ENCODE peak calls at places on chromosomes 5 and 9, in ten cellular contexts. One of them, this sample, is unnamed.

GRCh38 chr5:175550055-175550660 is 71.8 kb downstream of the SFXN1 start:
- DNase-seq in heart right ventricle: no peak
- DNase-seq in tibial nerve: no peak
- DNase-seq in tibial artery: no peak
- DNase-seq in body of pancreas: no peak
- DNase-seq in lower lobe of right lung: no peak
- DNase-seq in neural progenitor cell: no peak
- DNase-seq in mammary epithelial cell: no peak
- DNase-seq in cardiac muscle cell: no peak
- DNase-seq in fibroblast of lung: no peak
- DNase-seq in this sample: no peak

GRCh38 chr9:97990259-97990658 is 7.1 kb downstream of the ANP32B start:
- DNase-seq in heart right ventricle: no peak
- DNase-seq in tibial nerve: no peak
- DNase-seq in tibial artery: no peak
- DNase-seq in body of pancreas: no peak
- DNase-seq in lower lobe of right lung: no peak
- DNase-seq in neural progenitor cell: no peak
- DNase-seq in mammary epithelial cell: peak
- DNase-seq in cardiac muscle cell: no peak
- DNase-seq in fibroblast of lung: peak
- DNase-seq in this sample: peak

GRCh38 chr5:96528816-96529474 is 95.9 kb upstream of the PCSK1 start:
- DNase-seq in heart right ventricle: no peak
- DNase-seq in tibial nerve: no peak
- DNase-seq in tibial artery: no peak
- DNase-seq in body of pancreas: no peak
- DNase-seq in lower lobe of right lung: no peak
- DNase-seq in neural progenitor cell: no peak
- DNase-seq in mammary epithelial cell: no peak
- DNase-seq in cardiac muscle cell: no peak
- DNase-seq in fibroblast of lung: no peak
- DNase-seq in this sample: no peak

GRCh38 chr9:96484521-96484931 is 34.6 kb downstream of the HABP4 start:
- DNase-seq in heart right ventricle: no peak
- DNase-seq in tibial nerve: no peak
- DNase-seq in tibial artery: no peak
- DNase-seq in body of pancreas: no peak
- DNase-seq in lower lobe of right lung: no peak
- DNase-seq in neural progenitor cell: no peak
- DNase-seq in mammary epithelial cell: no peak
- DNase-seq in cardiac muscle cell: no peak
- DNase-seq in fibroblast of lung: peak
- DNase-seq in this sample: no peak

GRCh38 chr5:173123416-173123815 is 20.9 kb upstream of the BNIP1 start:
- DNase-seq in heart right ventricle: no peak
- DNase-seq in tibial nerve: no peak
- DNase-seq in tibial artery: no peak
- DNase-seq in body of pancreas: peak
- DNase-seq in lower lobe of right lung: no peak
- DNase-seq in neural progenitor cell: no peak
- DNase-seq in mammary epithelial cell: no peak
- DNase-seq in cardiac muscle cell: no peak
- DNase-seq in fibroblast of lung: peak
- DNase-seq in this sample: peak

GRCh38 chr5:102794677-102795331 is 39.7 kb downstream of the PAM start:
- DNase-seq in heart right ventricle: no peak
- DNase-seq in tibial nerve: no peak
- DNase-seq in tibial artery: no peak
- DNase-seq in body of pancreas: no peak
- DNase-seq in lower lobe of right lung: no peak
- DNase-seq in neural progenitor cell: no peak
- DNase-seq in mammary epithelial cell: peak
- DNase-seq in cardiac muscle cell: no peak
- DNase-seq in fibroblast of lung: no peak
- DNase-seq in this sample: no peak

GRCh38 chr9:20271107-20271506 is 351.2 kb downstream of the MLLT3 start:
- DNase-seq in heart right ventricle: no peak
- DNase-seq in tibial nerve: no peak
- DNase-seq in tibial artery: no peak
- DNase-seq in body of pancreas: no peak
- DNase-seq in lower lobe of right lung: no peak
- DNase-seq in neural progenitor cell: no peak
- DNase-seq in mammary epithelial cell: no peak
- DNase-seq in cardiac muscle cell: no peak
- DNase-seq in fibroblast of lung: no peak
- DNase-seq in this sample: no peak

GRCh38 chr9:91179237-91180138 is 182.2 kb downstream of the AUH start:
- DNase-seq in heart right ventricle: no peak
- DNase-seq in tibial nerve: no peak
- DNase-seq in tibial artery: no peak
- DNase-seq in body of pancreas: no peak
- DNase-seq in lower lobe of right lung: no peak
- DNase-seq in neural progenitor cell: no peak
- DNase-seq in mammary epithelial cell: peak
- DNase-seq in cardiac muscle cell: no peak
- DNase-seq in fibroblast of lung: peak
- DNase-seq in this sample: peak

GRCh38 chr9:13731637-13732036 is 452.1 kb upstream of the MPDZ start:
- DNase-seq in heart right ventricle: no peak
- DNase-seq in tibial nerve: no peak
- DNase-seq in tibial artery: no peak
- DNase-seq in body of pancreas: no peak
- DNase-seq in lower lobe of right lung: no peak
- DNase-seq in neural progenitor cell: no peak
- DNase-seq in mammary epithelial cell: no peak
- DNase-seq in cardiac muscle cell: no peak
- DNase-seq in fibroblast of lung: no peak
- DNase-seq in this sample: no peak

GRCh38 chr9:125140576-125140975 is 2.8 kb downstream of the SCAI start:
- DNase-seq in heart right ventricle: no peak
- DNase-seq in tibial nerve: no peak
- DNase-seq in tibial artery: no peak
- DNase-seq in body of pancreas: no peak
- DNase-seq in lower lobe of right lung: peak
- DNase-seq in neural progenitor cell: no peak
- DNase-seq in mammary epithelial cell: no peak
- DNase-seq in cardiac muscle cell: no peak
- DNase-seq in fibroblast of lung: no peak
- DNase-seq in this sample: no peak

GRCh38 chr5:137122075-137122474 is 377.1 kb downstream of the SPOCK1 start:
- DNase-seq in heart right ventricle: no peak
- DNase-seq in tibial nerve: no peak
- DNase-seq in tibial artery: no peak
- DNase-seq in body of pancreas: peak
- DNase-seq in lower lobe of right lung: no peak
- DNase-seq in neural progenitor cell: no peak
- DNase-seq in mammary epithelial cell: no peak
- DNase-seq in cardiac muscle cell: no peak
- DNase-seq in fibroblast of lung: peak
- DNase-seq in this sample: no peak

GRCh38 chr9:6931913-6932312 is 174.1 kb downstream of the KDM4C start:
- DNase-seq in heart right ventricle: peak
- DNase-seq in tibial nerve: no peak
- DNase-seq in tibial artery: no peak
- DNase-seq in body of pancreas: no peak
- DNase-seq in lower lobe of right lung: no peak
- DNase-seq in neural progenitor cell: no peak
- DNase-seq in mammary epithelial cell: peak
- DNase-seq in cardiac muscle cell: no peak
- DNase-seq in fibroblast of lung: peak
- DNase-seq in this sample: peak

GRCh38 chr9:134336174-134336705 is 10.0 kb downstream of the RXRA start:
- DNase-seq in heart right ventricle: no peak
- DNase-seq in tibial nerve: no peak
- DNase-seq in tibial artery: no peak
- DNase-seq in body of pancreas: no peak
- DNase-seq in lower lobe of right lung: no peak
- DNase-seq in neural progenitor cell: no peak
- DNase-seq in mammary epithelial cell: no peak
- DNase-seq in cardiac muscle cell: no peak
- DNase-seq in fibroblast of lung: no peak
- DNase-seq in this sample: no peak

GRCh38 chr5:160173-160510 is 31.2 kb upstream of the LRRC14B start:
- DNase-seq in heart right ventricle: no peak
- DNase-seq in tibial nerve: no peak
- DNase-seq in tibial artery: no peak
- DNase-seq in body of pancreas: no peak
- DNase-seq in lower lobe of right lung: no peak
- DNase-seq in neural progenitor cell: no peak
- DNase-seq in mammary epithelial cell: no peak
- DNase-seq in cardiac muscle cell: no peak
- DNase-seq in fibroblast of lung: peak
- DNase-seq in this sample: peak

GRCh38 chr5:36198281-36198680 is 43.4 kb downstream of the NADK2 start:
- DNase-seq in heart right ventricle: no peak
- DNase-seq in tibial nerve: no peak
- DNase-seq in tibial artery: no peak
- DNase-seq in body of pancreas: no peak
- DNase-seq in lower lobe of right lung: no peak
- DNase-seq in neural progenitor cell: no peak
- DNase-seq in mammary epithelial cell: no peak
- DNase-seq in cardiac muscle cell: no peak
- DNase-seq in fibroblast of lung: peak
- DNase-seq in this sample: no peak

GRCh38 chr5:112628219-112628618 is 109.5 kb upstream of the APC start:
- DNase-seq in heart right ventricle: no peak
- DNase-seq in tibial nerve: no peak
- DNase-seq in tibial artery: no peak
- DNase-seq in body of pancreas: no peak
- DNase-seq in lower lobe of right lung: no peak
- DNase-seq in neural progenitor cell: peak
- DNase-seq in mammary epithelial cell: no peak
- DNase-seq in cardiac muscle cell: peak
- DNase-seq in fibroblast of lung: no peak
- DNase-seq in this sample: no peak

DNA sequence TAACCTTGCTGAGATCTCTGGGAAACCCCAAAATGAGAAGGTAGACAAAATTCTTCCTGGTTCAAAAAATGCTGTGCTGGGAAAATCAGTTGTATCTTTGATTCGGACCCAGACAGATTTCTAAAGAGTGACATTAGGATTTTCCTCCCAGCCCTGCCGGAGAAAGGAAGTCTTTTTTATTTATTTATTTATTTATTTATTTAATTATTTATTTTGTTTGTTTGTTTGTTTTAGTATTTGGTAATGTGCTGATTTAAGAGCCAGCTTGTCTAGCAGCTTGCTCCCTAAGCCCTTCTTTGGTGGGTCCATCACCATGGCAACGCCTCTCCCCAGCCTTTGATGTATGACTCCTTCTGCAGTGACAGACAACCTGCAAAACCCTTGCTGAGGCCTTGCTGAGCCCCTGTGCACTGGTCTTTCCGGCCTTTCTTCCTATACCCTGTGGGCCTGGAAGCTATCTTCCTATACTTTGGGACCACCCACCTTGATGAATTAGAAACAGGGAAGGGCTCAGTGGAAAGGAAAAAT is 60.6 kb upstream of the AFAP1L1 start:
- DNase-seq in heart right ventricle: peak
- DNase-seq in tibial nerve: no peak
- DNase-seq in tibial artery: no peak
- DNase-seq in body of pancreas: no peak
- DNase-seq in lower lobe of right lung: no peak
- DNase-seq in neural progenitor cell: peak
- DNase-seq in mammary epithelial cell: no peak
- DNase-seq in cardiac muscle cell: no peak
- DNase-seq in fibroblast of lung: peak
- DNase-seq in this sample: peak
- H3K27ac ChIP-seq in heart right ventricle: no peak
- H3K27ac ChIP-seq in tibial nerve: no peak
- H3K27ac ChIP-seq in tibial artery: no peak
- H3K27ac ChIP-seq in body of pancreas: no peak
- H3K27ac ChIP-seq in lower lobe of right lung: no peak
- H3K27ac ChIP-seq in neural progenitor cell: no peak
- H3K27ac ChIP-seq in mammary epithelial cell: no peak
- H3K27ac ChIP-seq in cardiac muscle cell: no peak
- H3K27ac ChIP-seq in fibroblast of lung: peak
- H3K27ac ChIP-seq in this sample: peak

GRCh38 chr5:72658767-72659540 is 151.7 kb upstream of the ZNF366 start:
- DNase-seq in heart right ventricle: no peak
- DNase-seq in tibial nerve: no peak
- DNase-seq in tibial artery: no peak
- DNase-seq in body of pancreas: no peak
- DNase-seq in lower lobe of right lung: no peak
- DNase-seq in neural progenitor cell: no peak
- DNase-seq in mammary epithelial cell: no peak
- DNase-seq in cardiac muscle cell: no peak
- DNase-seq in fibroblast of lung: peak
- DNase-seq in this sample: no peak
- TF ChIP-seq CTCF in heart right ventricle: no peak
- TF ChIP-seq CTCF in tibial nerve: no peak
- TF ChIP-seq CTCF in tibial artery: no peak
- TF ChIP-seq CTCF in body of pancreas: no peak
- TF ChIP-seq CTCF in lower lobe of right lung: no peak
- TF ChIP-seq CTCF in neural progenitor cell: no peak
- TF ChIP-seq CTCF in mammary epithelial cell: no peak
- TF ChIP-seq CTCF in cardiac muscle cell: no peak
- TF ChIP-seq CTCF in fibroblast of lung: no peak
- TF ChIP-seq CTCF in this sample: no peak

GRCh38 chr5:93600409-93601052 is 17.5 kb downstream of the NR2F1 start:
- DNase-seq in heart right ventricle: no peak
- DNase-seq in tibial nerve: no peak
- DNase-seq in tibial artery: no peak
- DNase-seq in body of pancreas: no peak
- DNase-seq in lower lobe of right lung: no peak
- DNase-seq in neural progenitor cell: peak
- DNase-seq in mammary epithelial cell: no peak
- DNase-seq in cardiac muscle cell: no peak
- DNase-seq in fibroblast of lung: peak
- DNase-seq in this sample: no peak
- H3K4me3 ChIP-seq in heart right ventricle: no peak
- H3K4me3 ChIP-seq in tibial nerve: peak
- H3K4me3 ChIP-seq in tibial artery: no peak
- H3K4me3 ChIP-seq in body of pancreas: no peak
- H3K4me3 ChIP-seq in lower lobe of right lung: peak
- H3K4me3 ChIP-seq in neural progenitor cell: no peak
- H3K4me3 ChIP-seq in mammary epithelial cell: no peak
- H3K4me3 ChIP-seq in cardiac muscle cell: no peak
- H3K4me3 ChIP-seq in fibroblast of lung: peak
- H3K4me3 ChIP-seq in this sample: peak

DNA sequence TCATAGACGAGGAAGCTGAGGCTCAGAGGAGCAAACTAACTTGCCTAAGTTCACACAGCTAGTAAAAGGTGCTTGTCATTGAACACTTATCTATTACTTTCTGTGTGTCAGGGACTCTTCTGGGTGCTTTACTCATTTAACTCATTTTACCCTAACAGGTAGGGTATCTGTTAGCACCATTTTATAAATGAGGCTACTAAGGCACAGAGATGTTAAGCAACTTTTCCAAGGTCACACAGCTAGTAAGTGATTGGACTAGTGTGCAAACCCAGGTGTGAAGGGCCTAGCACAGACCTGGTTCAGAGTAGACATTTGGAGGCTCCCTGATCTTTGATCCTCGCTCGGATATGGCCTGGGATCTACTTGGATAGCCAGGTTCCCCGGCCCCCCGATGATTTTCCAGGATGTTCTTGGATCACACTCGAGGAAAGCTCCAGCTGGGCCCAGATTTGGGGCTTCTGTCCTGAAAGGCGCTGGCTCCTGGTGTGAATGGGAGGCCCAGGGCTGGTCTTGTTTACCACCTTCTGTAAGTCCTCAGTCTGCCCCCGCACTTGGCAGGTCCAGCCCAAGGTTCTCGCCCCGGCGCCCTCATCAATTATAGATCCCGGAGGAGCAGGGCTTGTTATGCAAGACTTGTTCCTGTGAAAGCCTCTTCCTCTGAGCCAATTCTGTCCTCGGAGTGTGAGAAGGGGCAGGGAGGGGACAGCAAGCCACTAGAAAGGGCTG is 37.5 kb downstream of the GSN start:
- DNase-seq in heart right ventricle: peak
- DNase-seq in tibial nerve: peak
- DNase-seq in tibial artery: peak
- DNase-seq in body of pancreas: peak
- DNase-seq in lower lobe of right lung: no peak
- DNase-seq in neural progenitor cell: no peak
- DNase-seq in mammary epithelial cell: no peak
- DNase-seq in cardiac muscle cell: no peak
- DNase-seq in fibroblast of lung: no peak
- DNase-seq in this sample: no peak
- H3K27ac ChIP-seq in heart right ventricle: no peak
- H3K27ac ChIP-seq in tibial nerve: peak
- H3K27ac ChIP-seq in tibial artery: peak
- H3K27ac ChIP-seq in body of pancreas: no peak
- H3K27ac ChIP-seq in lower lobe of right lung: peak
- H3K27ac ChIP-seq in neural progenitor cell: no peak
- H3K27ac ChIP-seq in mammary epithelial cell: no peak
- H3K27ac ChIP-seq in cardiac muscle cell: no peak
- H3K27ac ChIP-seq in fibroblast of lung: no peak
- H3K27ac ChIP-seq in this sample: no peak

This sample was measured in brain microvascular endothelial cell.